ENCODE peak calls at places on chromosomes 1 and 21, in eight cellular contexts. R is GM03348; V is mucosa of descending colon; N is cardiac fibroblast; M is glutamatergic neuron; O is lung microvascular endothelial cell; Y is activated CD4-positive, alpha-beta T cell treated with anti-CD3 and anti-CD28 coated beads, Interleukin-2, amount 50 U/mL, for 4 hours; I is ACHN. L is an unnamed sample.

GRCh38 chr1:12506581-12507280 is 111.3 kb downstream of the DHRS3 start:
- DNase-seq in R (no peak), V (no peak), N (no peak), M (no peak), O (no peak), Y (no peak), I (no peak), L (no peak)

GRCh38 chr1:35287807-35288640 is 19.5 kb downstream of the ZMYM4 start:
- DNase-seq in R (peak), V (no peak), N (peak), M (no peak), O (peak), Y (no peak), I (peak), L (no peak)

GRCh38 chr21:21200103-21200938 is 202.1 kb downstream of the NCAM2 start:
- DNase-seq in R (peak), V (peak), N (peak), M (no peak), O (no peak), Y (no peak), I (peak), L (no peak)

GRCh38 chr1:226706664-226707063 is 32.4 kb downstream of the ITPKB start:
- DNase-seq in R (no peak), V (no peak), N (no peak), M (peak), O (no peak), Y (no peak), I (no peak), L (peak)

GRCh38 chr1:183023601-183024351 is 556 bp downstream of the LAMC1 start:
- DNase-seq in R (peak), V (peak), N (peak), M (peak), O (peak), Y (no peak), I (peak), L (peak)

GRCh38 chr1:53651356-53651755 is 87.6 kb downstream of the GLIS1 start:
- DNase-seq in R (no peak), V (no peak), N (no peak), M (no peak), O (no peak), Y (no peak), I (no peak), L (no peak)

GRCh38 chr1:102100666-102101065 is 103.9 kb upstream of the OLFM3 start:
- DNase-seq in R (no peak), V (no peak), N (no peak), M (no peak), O (no peak), Y (no peak), I (no peak), L (peak)

GRCh38 chr1:48750089-48750488 is 26.6 kb downstream of the BEND5 start:
- DNase-seq in R (no peak), V (no peak), N (no peak), M (no peak), O (no peak), Y (no peak), I (no peak), L (no peak)

GRCh38 chr1:220690140-220691038 is at the start of gene C1orf115:
- DNase-seq in R (peak), V (peak), N (peak), M (peak), O (peak), Y (peak), I (peak), L (peak)

GRCh38 chr1:16053781-16054502 is 10.4 kb downstream of the CLCNKB start:
- DNase-seq in R (no peak), V (no peak), N (no peak), M (no peak), O (no peak), Y (no peak), I (no peak), L (no peak)

GRCh38 chr1:199684686-199685273 is 342.7 kb upstream of the NR5A2 start:
- DNase-seq in R (peak), V (peak), N (peak), M (no peak), O (peak), Y (no peak), I (peak), L (peak)

GRCh38 chr1:151715726-151716404 is 738 bp downstream of the CELF3 start:
- DNase-seq in R (no peak), V (no peak), N (no peak), M (peak), O (no peak), Y (no peak), I (no peak), L (peak)

GRCh38 chr21:46078322-46078981 is 19.5 kb upstream of the COL6A2 start:
- DNase-seq in R (peak), V (peak), N (no peak), M (no peak), O (no peak), Y (no peak), I (no peak), L (no peak)